ENCODE peak calls at places on chromosome 21, in five cellular contexts. One of them, this sample, is unnamed.

GRCh38 chr21:38843806-38844479 is 38.2 kb downstream of the ETS2 start:
- DNase-seq in ACHN: no peak
- DNase-seq in GM12865: no peak
- DNase-seq in stomach: no peak
- DNase-seq in NCI-H1694: no peak
- DNase-seq in this sample: no peak

GRCh38 chr21:36699026-36699545 is at the start of gene SIM2:
- DNase-seq in stomach: peak; percentile 90
- DNase-seq in ACHN: peak; percentile 78
- DNase-seq in NCI-H1694: no peak
- DNase-seq in GM12865: no peak
- DNase-seq in this sample: no peak

GRCh38 chr21:9756677-9757076 is 764.7 kb upstream of the TPTE start:
- DNase-seq in stomach: no peak
- DNase-seq in GM12865: no peak
- DNase-seq in NCI-H1694: no peak
- DNase-seq in ACHN: no peak
- DNase-seq in this sample: no peak

GRCh38 chr21:38524168-38525153 is 26.2 kb upstream of the ERG start:
- DNase-seq in ACHN: no peak
- DNase-seq in NCI-H1694: no peak
- DNase-seq in stomach: no peak
- DNase-seq in GM12865: no peak
- DNase-seq in this sample: no peak

GRCh38 chr21:41877901-41878830 is 978 bp downstream of the PRDM15 start:
- DNase-seq in stomach: peak; percentile 54
- DNase-seq in NCI-H1694: no peak
- DNase-seq in ACHN: no peak
- DNase-seq in GM12865: peak; percentile 48
- DNase-seq in this sample: no peak

GRCh38 chr21:34126269-34126668 is 52.9 kb downstream of the MRPS6 start:
- DNase-seq in GM12865: no peak
- DNase-seq in stomach: no peak
- DNase-seq in ACHN: no peak
- DNase-seq in NCI-H1694: no peak
- DNase-seq in this sample: no peak

GRCh38 chr21:44063151-44063912 is 43.9 kb upstream of the PWP2 start:
- DNase-seq in NCI-H1694: no peak
- DNase-seq in ACHN: no peak
- DNase-seq in stomach: no peak
- DNase-seq in GM12865: no peak
- DNase-seq in this sample: no peak

GRCh38 chr21:44965251-44966022 is 25.6 kb downstream of the SLX9 start:
- DNase-seq in ACHN: no peak
- DNase-seq in GM12865: peak; percentile 22
- DNase-seq in NCI-H1694: peak; percentile 53
- DNase-seq in stomach: no peak
- DNase-seq in this sample: no peak

GRCh38 chr21:42298657-42299056 is 16.6 kb downstream of the TFF3 start:
- DNase-seq in NCI-H1694: no peak
- DNase-seq in stomach: no peak
- DNase-seq in GM12865: no peak
- DNase-seq in ACHN: no peak
- DNase-seq in this sample: no peak

GRCh38 chr21:33434770-33435360 is 31.7 kb downstream of the IFNGR2 start:
- DNase-seq in ACHN: peak; percentile 53
- DNase-seq in NCI-H1694: no peak
- DNase-seq in GM12865: peak; percentile 94
- DNase-seq in stomach: no peak
- DNase-seq in this sample: peak; percentile 74

GRCh38 chr21:33989440-33989839 is 73.8 kb upstream of the ATP5PO start:
- DNase-seq in NCI-H1694: no peak
- DNase-seq in ACHN: no peak
- DNase-seq in GM12865: no peak
- DNase-seq in stomach: no peak
- DNase-seq in this sample: no peak

GRCh38 chr21:35932232-35932911 is 128.0 kb downstream of the SETD4 start:
- DNase-seq in ACHN: peak; percentile 84
- DNase-seq in stomach: no peak
- DNase-seq in GM12865: peak; percentile 73
- DNase-seq in NCI-H1694: no peak
- DNase-seq in this sample: peak; percentile 98

GRCh38 chr21:39385299-39386145 is 36.6 kb upstream of the HMGN1 start:
- DNase-seq in GM12865: peak; percentile 88
- DNase-seq in NCI-H1694: no peak
- DNase-seq in ACHN: no peak
- DNase-seq in stomach: peak; percentile 92
- DNase-seq in this sample: peak; percentile 49

GRCh38 chr21:44304041-44304738 is 4.3 kb downstream of the PFKL start:
- DNase-seq in NCI-H1694: no peak
- DNase-seq in ACHN: no peak
- DNase-seq in GM12865: no peak
- DNase-seq in stomach: no peak
- DNase-seq in this sample: no peak

GRCh38 chr21:29335720-29336119 is 37.0 kb downstream of the BACH1 start:
- DNase-seq in ACHN: no peak
- DNase-seq in NCI-H1694: no peak
- DNase-seq in GM12865: no peak
- DNase-seq in stomach: no peak
- DNase-seq in this sample: no peak

GRCh38 chr21:29072873-29073221 is 601 bp downstream of the CCT8 start:
- DNase-seq in NCI-H1694: peak; percentile 33
- DNase-seq in ACHN: peak; percentile 35
- DNase-seq in stomach: no peak
- DNase-seq in GM12865: peak; percentile 51
- DNase-seq in this sample: no peak

GRCh38 chr21:39662411-39662953 is 49.7 kb downstream of the B3GALT5 start:
- DNase-seq in GM12865: no peak
- DNase-seq in stomach: no peak
- DNase-seq in ACHN: no peak
- DNase-seq in NCI-H1694: no peak
- DNase-seq in this sample: no peak

GRCh38 chr21:28521932-28522826 is 470.5 kb downstream of the LTN1 start:
- DNase-seq in ACHN: peak; percentile 1
- DNase-seq in GM12865: peak; percentile 54
- DNase-seq in NCI-H1694: no peak
- DNase-seq in stomach: no peak
- DNase-seq in this sample: no peak

GRCh38 chr21:32467291-32467690 is 54.8 kb downstream of the EVA1C start:
- DNase-seq in stomach: no peak
- DNase-seq in NCI-H1694: no peak
- DNase-seq in GM12865: no peak
- DNase-seq in ACHN: no peak
- DNase-seq in this sample: no peak

GRCh38 chr21:29654855-29655254 is 284.9 kb downstream of the GRIK1 start:
- DNase-seq in stomach: no peak
- DNase-seq in NCI-H1694: no peak
- DNase-seq in ACHN: no peak
- DNase-seq in GM12865: no peak
- DNase-seq in this sample: no peak

GRCh38 chr21:44401386-44402160 is 48.2 kb downstream of the TRPM2 start:
- DNase-seq in stomach: no peak
- DNase-seq in ACHN: no peak
- DNase-seq in NCI-H1694: no peak
- DNase-seq in GM12865: no peak
- DNase-seq in this sample: no peak

GRCh38 chr21:44437696-44438431 is 17.4 kb upstream of the LRRC3 start:
- DNase-seq in GM12865: no peak
- DNase-seq in NCI-H1694: no peak
- DNase-seq in stomach: no peak
- DNase-seq in ACHN: no peak
- DNase-seq in this sample: no peak

GRCh38 chr21:28776251-28776650 is 216.4 kb downstream of the LTN1 start:
- DNase-seq in ACHN: no peak
- DNase-seq in stomach: no peak
- DNase-seq in NCI-H1694: no peak
- DNase-seq in GM12865: no peak
- DNase-seq in this sample: peak; percentile 92

GRCh38 chr21:44618504-44618903 is 6.6 kb downstream of the KRTAP10-8 start:
- DNase-seq in GM12865: peak; percentile 21
- DNase-seq in stomach: no peak
- DNase-seq in ACHN: no peak
- DNase-seq in NCI-H1694: no peak
- DNase-seq in this sample: no peak

GRCh38 chr21:45317401-45318145 is 29.9 kb upstream of the POFUT2 start:
- DNase-seq in NCI-H1694: no peak
- DNase-seq in GM12865: no peak
- DNase-seq in ACHN: no peak
- DNase-seq in stomach: no peak
- DNase-seq in this sample: no peak